ENCODE peak calls at places on chromosomes 4 and X, in four cellular contexts. A, P, K and T are unnamed samples.

GRCh38 chrX:63889001-63889400 is 104.0 kb upstream of the ARHGEF9 start:
- DNase-seq in A (peak), K (peak), P (no peak), T (no peak)

GRCh38 chr4:12844111-12844510 is 640.0 kb downstream of the RAB28 start:
- DNase-seq in K (peak), A (peak), P (no peak), T (no peak)

GRCh38 chr4:148795156-148795864 is 353.1 kb upstream of the NR3C2 start:
- DNase-seq in A (no peak), P (no peak), K (peak), T (no peak)

GRCh38 chr4:7788193-7788592 is 151.5 kb downstream of the AFAP1 start:
- DNase-seq in K (no peak), A (no peak), P (no peak), T (no peak)

GRCh38 chrX:135632353-135632752 is 81.1 kb upstream of the CT45A1 start:
- DNase-seq in A (no peak), P (no peak), K (no peak), T (no peak)

GRCh38 chr4:145609494-145610427 is 9.4 kb upstream of the MMAA start:
- DNase-seq in A (peak), P (peak), K (peak), T (peak)

GRCh38 chrX:36642052-36642451 is 366.1 kb upstream of the FAM47C start:
- DNase-seq in K (no peak), P (no peak), A (no peak), T (no peak)

GRCh38 chrX:55488559-55489314 is 911 bp downstream of the USP51 start:
- DNase-seq in A (peak), P (no peak), K (peak), T (peak)

GRCh38 chr4:33339762-33340161 is 2619.6 kb downstream of the PCDH7 start:
- DNase-seq in A (no peak), K (no peak), P (no peak), T (no peak)

GRCh38 chr4:145587088-145587487 is 32.1 kb upstream of the MMAA start:
- DNase-seq in P (no peak), K (no peak), A (no peak), T (no peak)

GRCh38 chr4:141763373-141763772 is 127.0 kb downstream of the IL15 start:
- DNase-seq in P (no peak), K (no peak), A (no peak), T (no peak)